ENCODE peak calls at places on chromosomes 7 and 10, in six cellular contexts. One of them, this sample, is unnamed.

GRCh38 chr7:100157334-100158228 is 942 bp downstream of the TRAPPC14 start:
- DNase-seq in transverse colon: peak
- DNase-seq in IMR-90: peak
- DNase-seq in heart right ventricle: no peak
- DNase-seq in breast epithelium: no peak
- DNase-seq in GM23248: peak
- DNase-seq in this sample: no peak

GRCh38 chr7:123285076-123285700 is 85.4 kb upstream of the SLC13A1 start:
- DNase-seq in transverse colon: no peak
- DNase-seq in IMR-90: no peak
- DNase-seq in heart right ventricle: no peak
- DNase-seq in breast epithelium: no peak
- DNase-seq in GM23248: no peak
- DNase-seq in this sample: no peak

GRCh38 chr7:38840736-38841460 is 68.1 kb downstream of the VPS41 start:
- DNase-seq in transverse colon: no peak
- DNase-seq in IMR-90: peak
- DNase-seq in heart right ventricle: no peak
- DNase-seq in breast epithelium: no peak
- DNase-seq in GM23248: peak
- DNase-seq in this sample: no peak

GRCh38 chr7:155731375-155731774 is 80.9 kb downstream of the SHH start:
- DNase-seq in transverse colon: no peak
- DNase-seq in IMR-90: no peak
- DNase-seq in heart right ventricle: no peak
- DNase-seq in breast epithelium: no peak
- DNase-seq in GM23248: peak
- DNase-seq in this sample: no peak

GRCh38 chr7:149459540-149460433 is 1.1 kb downstream of the ZNF777 start:
- DNase-seq in transverse colon: no peak
- DNase-seq in IMR-90: no peak
- DNase-seq in heart right ventricle: no peak
- DNase-seq in breast epithelium: no peak
- DNase-seq in GM23248: peak
- DNase-seq in this sample: no peak

GRCh38 chr7:38736135-38736534 is 105.0 kb upstream of the AMPH start:
- DNase-seq in transverse colon: no peak
- DNase-seq in IMR-90: peak
- DNase-seq in heart right ventricle: no peak
- DNase-seq in breast epithelium: no peak
- DNase-seq in GM23248: no peak
- DNase-seq in this sample: no peak

GRCh38 chr7:106045592-106045991 is 66.5 kb downstream of the SYPL1 start:
- DNase-seq in transverse colon: no peak
- DNase-seq in IMR-90: peak
- DNase-seq in heart right ventricle: no peak
- DNase-seq in breast epithelium: no peak
- DNase-seq in GM23248: peak
- DNase-seq in this sample: no peak

GRCh38 chr7:73831656-73832579 is 1.1 kb downstream of the CLDN4 start:
- DNase-seq in transverse colon: peak
- DNase-seq in IMR-90: no peak
- DNase-seq in heart right ventricle: no peak
- DNase-seq in breast epithelium: peak
- DNase-seq in GM23248: no peak
- DNase-seq in this sample: no peak

GRCh38 chr10:97647556-97647955 is 7.1 kb downstream of the PI4K2A start:
- DNase-seq in transverse colon: no peak
- DNase-seq in IMR-90: peak
- DNase-seq in heart right ventricle: no peak
- DNase-seq in breast epithelium: no peak
- DNase-seq in GM23248: peak
- DNase-seq in this sample: no peak

GRCh38 chr7:47483604-47484273 is 98.2 kb downstream of the TNS3 start:
- DNase-seq in transverse colon: no peak
- DNase-seq in IMR-90: peak
- DNase-seq in heart right ventricle: no peak
- DNase-seq in breast epithelium: no peak
- DNase-seq in GM23248: peak
- DNase-seq in this sample: no peak

GRCh38 chr7:101792051-101792651 is 25.3 kb upstream of the CUX1 start:
- DNase-seq in transverse colon: no peak
- DNase-seq in IMR-90: no peak
- DNase-seq in heart right ventricle: peak
- DNase-seq in breast epithelium: peak
- DNase-seq in GM23248: peak
- DNase-seq in this sample: no peak

GRCh38 chr10:50322075-50322474 is 70.8 kb upstream of the ASAH2 start:
- DNase-seq in transverse colon: no peak
- DNase-seq in IMR-90: peak
- DNase-seq in heart right ventricle: no peak
- DNase-seq in breast epithelium: no peak
- DNase-seq in GM23248: peak
- DNase-seq in this sample: no peak

GRCh38 chr7:131194070-131194865 is 133.4 kb upstream of the MKLN1 start:
- DNase-seq in transverse colon: no peak
- DNase-seq in IMR-90: no peak
- DNase-seq in heart right ventricle: no peak
- DNase-seq in breast epithelium: no peak
- DNase-seq in GM23248: no peak
- DNase-seq in this sample: no peak

GRCh38 chr7:155961241-155962190 is 149.3 kb upstream of the SHH start:
- DNase-seq in transverse colon: no peak
- DNase-seq in IMR-90: no peak
- DNase-seq in heart right ventricle: no peak
- DNase-seq in breast epithelium: peak
- DNase-seq in GM23248: no peak
- DNase-seq in this sample: peak

GRCh38 chr10:45551387-45551786 is 121.2 kb downstream of the ZFAND4 start:
- DNase-seq in transverse colon: no peak
- DNase-seq in IMR-90: no peak
- DNase-seq in heart right ventricle: no peak
- DNase-seq in breast epithelium: no peak
- DNase-seq in GM23248: no peak
- DNase-seq in this sample: no peak

GRCh38 chr10:12396567-12396966 is 47.2 kb downstream of the CAMK1D start:
- DNase-seq in transverse colon: no peak
- DNase-seq in IMR-90: peak
- DNase-seq in heart right ventricle: no peak
- DNase-seq in breast epithelium: no peak
- DNase-seq in GM23248: no peak
- DNase-seq in this sample: no peak

GRCh38 chr7:18511351-18511750 is 15.8 kb downstream of the HDAC9 start:
- DNase-seq in transverse colon: no peak
- DNase-seq in IMR-90: no peak
- DNase-seq in heart right ventricle: no peak
- DNase-seq in breast epithelium: no peak
- DNase-seq in GM23248: no peak
- DNase-seq in this sample: no peak

GRCh38 chr10:123427386-123427785 is 238.8 kb upstream of the GPR26 start:
- DNase-seq in transverse colon: no peak
- DNase-seq in IMR-90: no peak
- DNase-seq in heart right ventricle: no peak
- DNase-seq in breast epithelium: no peak
- DNase-seq in GM23248: peak
- DNase-seq in this sample: no peak

GRCh38 chr10:131577786-131578471 is 266.4 kb upstream of the TCERG1L start:
- DNase-seq in transverse colon: no peak
- DNase-seq in IMR-90: no peak
- DNase-seq in heart right ventricle: no peak
- DNase-seq in breast epithelium: peak
- DNase-seq in GM23248: no peak
- DNase-seq in this sample: no peak

GRCh38 chr7:155858521-155859061 is 46.3 kb upstream of the SHH start:
- DNase-seq in transverse colon: no peak
- DNase-seq in IMR-90: peak
- DNase-seq in heart right ventricle: no peak
- DNase-seq in breast epithelium: no peak
- DNase-seq in GM23248: peak
- DNase-seq in this sample: no peak

DNA sequence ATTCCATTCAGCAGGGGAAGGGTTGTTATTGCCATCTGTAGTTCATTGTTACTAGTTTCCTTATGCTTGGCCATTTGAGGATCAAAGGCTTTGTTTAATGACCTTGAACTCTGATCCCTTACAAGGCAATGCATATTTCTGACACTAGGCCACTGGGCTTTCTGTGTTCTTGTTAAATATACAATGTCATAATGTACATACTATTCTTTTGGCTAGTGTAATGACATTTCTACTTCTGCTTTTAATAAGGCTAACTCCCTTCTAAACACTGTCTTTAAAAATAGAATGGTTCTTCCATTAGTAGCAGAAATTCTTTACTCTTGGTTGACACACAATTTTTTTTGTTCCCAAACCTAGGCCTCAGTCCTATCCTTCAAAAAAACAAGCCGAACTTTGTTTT is 86.6 kb downstream of the BBS9 start:
- DNase-seq in transverse colon: no peak
- DNase-seq in IMR-90: no peak
- DNase-seq in heart right ventricle: no peak
- DNase-seq in breast epithelium: no peak
- DNase-seq in GM23248: no peak
- DNase-seq in this sample: no peak
- H3K27ac ChIP-seq in transverse colon: no peak
- H3K27ac ChIP-seq in IMR-90: no peak
- H3K27ac ChIP-seq in heart right ventricle: no peak
- H3K27ac ChIP-seq in breast epithelium: no peak
- H3K27ac ChIP-seq in GM23248: no peak
- H3K27ac ChIP-seq in this sample: no peak

GRCh38 chr7:2686101-2686500 is 1.9 kb upstream of the AMZ1 start:
- DNase-seq in transverse colon: no peak
- DNase-seq in IMR-90: no peak
- DNase-seq in heart right ventricle: no peak
- DNase-seq in breast epithelium: no peak
- DNase-seq in GM23248: no peak
- DNase-seq in this sample: no peak

GRCh38 chr7:2684501-2684900 is 3.5 kb upstream of the AMZ1 start:
- DNase-seq in transverse colon: no peak
- DNase-seq in IMR-90: no peak
- DNase-seq in heart right ventricle: no peak
- DNase-seq in breast epithelium: no peak
- DNase-seq in GM23248: no peak
- DNase-seq in this sample: no peak

GRCh38 chr7:2681954-2682799 is 5.8 kb upstream of the AMZ1 start:
- DNase-seq in transverse colon: no peak
- DNase-seq in IMR-90: no peak
- DNase-seq in heart right ventricle: no peak
- DNase-seq in breast epithelium: no peak
- DNase-seq in GM23248: no peak
- DNase-seq in this sample: peak

GRCh38 chr7:2680256-2680655 is 7.7 kb upstream of the AMZ1 start:
- DNase-seq in transverse colon: no peak
- DNase-seq in IMR-90: no peak
- DNase-seq in heart right ventricle: no peak
- DNase-seq in breast epithelium: no peak
- DNase-seq in GM23248: no peak
- DNase-seq in this sample: no peak

DNA sequence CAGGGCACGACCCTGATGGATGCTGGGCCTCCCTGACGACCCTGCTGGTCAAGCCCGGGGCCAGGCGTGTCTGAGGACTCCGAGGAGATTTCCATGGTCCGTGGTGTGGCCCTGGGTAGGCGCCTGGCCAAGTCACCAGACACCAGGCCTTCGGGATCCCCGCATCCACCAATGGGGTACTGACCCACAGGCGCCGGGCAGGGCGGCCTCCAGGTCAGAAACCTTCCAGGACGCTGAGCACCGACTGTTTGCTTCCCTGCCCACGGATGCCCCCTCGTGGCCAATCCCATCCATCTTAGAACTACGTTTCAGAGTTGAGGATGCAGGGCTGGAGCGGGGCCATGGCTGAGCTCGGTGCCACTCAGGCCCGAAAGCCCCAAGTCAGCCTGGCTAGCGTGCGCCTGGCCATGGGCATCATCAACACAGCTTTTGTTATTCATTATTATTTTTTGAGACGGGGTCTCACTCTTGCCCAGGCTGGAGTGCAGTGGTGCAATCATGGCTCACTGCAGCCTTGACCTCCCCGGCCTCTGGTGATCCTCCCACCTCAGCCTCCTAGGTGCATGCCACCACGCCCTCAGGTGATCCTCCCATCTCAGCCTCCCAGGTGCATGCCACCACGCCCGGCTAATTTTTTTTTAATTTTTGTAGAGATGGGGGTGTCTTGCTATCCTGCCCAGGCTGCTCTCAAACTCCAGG is 7.1 kb upstream of the AMZ1 start:
- DNase-seq in transverse colon: peak
- DNase-seq in IMR-90: peak
- DNase-seq in heart right ventricle: peak
- DNase-seq in breast epithelium: peak
- DNase-seq in GM23248: peak
- DNase-seq in this sample: peak
- H3K27ac ChIP-seq in transverse colon: no peak
- H3K27ac ChIP-seq in IMR-90: no peak
- H3K27ac ChIP-seq in heart right ventricle: no peak
- H3K27ac ChIP-seq in breast epithelium: no peak
- H3K27ac ChIP-seq in GM23248: no peak
- H3K27ac ChIP-seq in this sample: peak

GRCh38 chr7:88218836-88219605 is 817 bp downstream of the SRI start:
- DNase-seq in transverse colon: peak
- DNase-seq in IMR-90: peak
- DNase-seq in heart right ventricle: peak
- DNase-seq in breast epithelium: peak
- DNase-seq in GM23248: peak
- DNase-seq in this sample: peak
- H3K27ac ChIP-seq in transverse colon: peak
- H3K27ac ChIP-seq in IMR-90: peak
- H3K27ac ChIP-seq in heart right ventricle: peak
- H3K27ac ChIP-seq in breast epithelium: peak
- H3K27ac ChIP-seq in GM23248: peak
- H3K27ac ChIP-seq in this sample: peak

GRCh38 chr10:34650156-34650555 is 164.9 kb downstream of the PARD3 start:
- DNase-seq in transverse colon: no peak
- DNase-seq in IMR-90: no peak
- DNase-seq in heart right ventricle: no peak
- DNase-seq in breast epithelium: no peak
- DNase-seq in GM23248: no peak
- DNase-seq in this sample: no peak

GRCh38 chr10:34647848-34648247 is 167.2 kb downstream of the PARD3 start:
- DNase-seq in transverse colon: no peak
- DNase-seq in IMR-90: no peak
- DNase-seq in heart right ventricle: no peak
- DNase-seq in breast epithelium: no peak
- DNase-seq in GM23248: no peak
- DNase-seq in this sample: no peak

GRCh38 chr10:34648507-34648906 is 166.6 kb downstream of the PARD3 start:
- DNase-seq in transverse colon: no peak
- DNase-seq in IMR-90: no peak
- DNase-seq in heart right ventricle: no peak
- DNase-seq in breast epithelium: no peak
- DNase-seq in GM23248: no peak
- DNase-seq in this sample: no peak

GRCh38 chr10:34648919-34649318 is 166.2 kb downstream of the PARD3 start:
- DNase-seq in transverse colon: no peak
- DNase-seq in IMR-90: no peak
- DNase-seq in heart right ventricle: no peak
- DNase-seq in breast epithelium: no peak
- DNase-seq in GM23248: no peak
- DNase-seq in this sample: no peak

GRCh38 chr10:34649385-34649784 is 165.7 kb downstream of the PARD3 start:
- DNase-seq in transverse colon: no peak
- DNase-seq in IMR-90: peak
- DNase-seq in heart right ventricle: no peak
- DNase-seq in breast epithelium: no peak
- DNase-seq in GM23248: no peak
- DNase-seq in this sample: no peak
- H3K27ac ChIP-seq in transverse colon: no peak
- H3K27ac ChIP-seq in IMR-90: no peak
- H3K27ac ChIP-seq in heart right ventricle: no peak
- H3K27ac ChIP-seq in breast epithelium: no peak
- H3K27ac ChIP-seq in GM23248: no peak
- H3K27ac ChIP-seq in this sample: no peak

This sample was measured in caudate nucleus.